ENCODE peak calls at places on chromosomes 6 and 20, in eight cellular contexts. One of them, this sample, is unnamed.
A peak's percentile ranks its signal among the peaks of the same experiment; 100 is the strongest.

GRCh38 chr20:34516874-34517542 is 786 bp downstream of the DYNLRB1 start:
- DNase-seq in K562: no peak
- DNase-seq in adrenal gland: no peak
- DNase-seq in vagina: no peak
- DNase-seq in breast epithelium: no peak
- DNase-seq in A549: no peak
- DNase-seq in body of pancreas: no peak
- DNase-seq in HCT116: no peak
- DNase-seq in this sample: no peak

GRCh38 chr6:88263591-88263990 is 97.4 kb upstream of the CNR1 start:
- DNase-seq in vagina: no peak
- DNase-seq in body of pancreas: no peak
- DNase-seq in K562: no peak
- DNase-seq in HCT116: no peak
- DNase-seq in breast epithelium: no peak
- DNase-seq in A549: no peak
- DNase-seq in adrenal gland: no peak
- DNase-seq in this sample: no peak

GRCh38 chr6:139134817-139135577 is at the start of gene HECA:
- DNase-seq in vagina: peak; percentile 99
- DNase-seq in adrenal gland: peak; percentile 99
- DNase-seq in K562: peak; percentile 100
- DNase-seq in HCT116: peak; percentile 88
- DNase-seq in body of pancreas: peak; percentile 98
- DNase-seq in A549: peak; percentile 91
- DNase-seq in breast epithelium: peak; percentile 97
- DNase-seq in this sample: peak; percentile 99

GRCh38 chr6:3749991-3750323 is 1.6 kb downstream of the PXDC1 start:
- DNase-seq in vagina: no peak
- DNase-seq in A549: no peak
- DNase-seq in body of pancreas: peak; percentile 65
- DNase-seq in adrenal gland: peak; percentile 38
- DNase-seq in K562: peak; percentile 30
- DNase-seq in breast epithelium: peak; percentile 72
- DNase-seq in HCT116: no peak
- DNase-seq in this sample: peak; percentile 57

GRCh38 chr6:24140572-24140971 is 14.6 kb downstream of the NRSN1 start:
- DNase-seq in vagina: no peak
- DNase-seq in A549: no peak
- DNase-seq in body of pancreas: no peak
- DNase-seq in adrenal gland: no peak
- DNase-seq in HCT116: no peak
- DNase-seq in breast epithelium: peak; percentile 23
- DNase-seq in K562: no peak
- DNase-seq in this sample: peak; percentile 6

GRCh38 chr6:1321715-1322114 is 9.8 kb downstream of the FOXQ1 start:
- DNase-seq in vagina: no peak
- DNase-seq in breast epithelium: no peak
- DNase-seq in A549: no peak
- DNase-seq in adrenal gland: no peak
- DNase-seq in body of pancreas: no peak
- DNase-seq in HCT116: no peak
- DNase-seq in K562: no peak
- DNase-seq in this sample: no peak

GRCh38 chr20:57902478-57902877 is 192.7 kb upstream of the PMEPA1 start:
- DNase-seq in body of pancreas: no peak
- DNase-seq in breast epithelium: no peak
- DNase-seq in A549: no peak
- DNase-seq in vagina: no peak
- DNase-seq in adrenal gland: no peak
- DNase-seq in HCT116: no peak
- DNase-seq in K562: no peak
- DNase-seq in this sample: no peak

GRCh38 chr6:89297695-89298351 is 17.3 kb downstream of the GABRR2 start:
- DNase-seq in A549: peak; percentile 76
- DNase-seq in K562: peak; percentile 67
- DNase-seq in HCT116: peak; percentile 94
- DNase-seq in adrenal gland: no peak
- DNase-seq in body of pancreas: no peak
- DNase-seq in breast epithelium: peak; percentile 77
- DNase-seq in vagina: no peak
- DNase-seq in this sample: no peak

GRCh38 chr6:14857501-14857900 is 388.4 kb upstream of the JARID2 start:
- DNase-seq in body of pancreas: no peak
- DNase-seq in adrenal gland: no peak
- DNase-seq in A549: no peak
- DNase-seq in breast epithelium: no peak
- DNase-seq in vagina: no peak
- DNase-seq in K562: no peak
- DNase-seq in HCT116: no peak
- DNase-seq in this sample: peak; percentile 9

GRCh38 chr20:59004493-59004762 is 2.6 kb downstream of the CTSZ start:
- DNase-seq in breast epithelium: no peak
- DNase-seq in HCT116: no peak
- DNase-seq in body of pancreas: no peak
- DNase-seq in A549: no peak
- DNase-seq in vagina: no peak
- DNase-seq in K562: no peak
- DNase-seq in adrenal gland: peak; percentile 47
- DNase-seq in this sample: peak; percentile 24

GRCh38 chr20:61849822-61850221 is 215.9 kb downstream of the TAF4 start:
- DNase-seq in adrenal gland: no peak
- DNase-seq in breast epithelium: no peak
- DNase-seq in HCT116: no peak
- DNase-seq in K562: no peak
- DNase-seq in body of pancreas: no peak
- DNase-seq in A549: no peak
- DNase-seq in vagina: no peak
- DNase-seq in this sample: no peak

GRCh38 chr6:137877113-137877512 is 10.1 kb downstream of the TNFAIP3 start:
- DNase-seq in body of pancreas: no peak
- DNase-seq in HCT116: no peak
- DNase-seq in breast epithelium: no peak
- DNase-seq in K562: no peak
- DNase-seq in vagina: no peak
- DNase-seq in A549: no peak
- DNase-seq in adrenal gland: no peak
- DNase-seq in this sample: no peak

GRCh38 chr6:137878070-137878809 is 11.2 kb downstream of the TNFAIP3 start:
- DNase-seq in breast epithelium: no peak
- DNase-seq in vagina: no peak
- DNase-seq in K562: no peak
- DNase-seq in adrenal gland: no peak
- DNase-seq in A549: no peak
- DNase-seq in HCT116: no peak
- DNase-seq in body of pancreas: no peak
- DNase-seq in this sample: no peak

GRCh38 chr6:137875606-137876005 is 8.5 kb downstream of the TNFAIP3 start:
- DNase-seq in adrenal gland: no peak
- DNase-seq in HCT116: no peak
- DNase-seq in breast epithelium: no peak
- DNase-seq in A549: no peak
- DNase-seq in K562: no peak
- DNase-seq in body of pancreas: no peak
- DNase-seq in vagina: no peak
- DNase-seq in this sample: no peak

GRCh38 chr6:137874204-137875001 is 7.3 kb downstream of the TNFAIP3 start:
- DNase-seq in breast epithelium: no peak
- DNase-seq in K562: no peak
- DNase-seq in HCT116: no peak
- DNase-seq in adrenal gland: no peak
- DNase-seq in vagina: no peak
- DNase-seq in body of pancreas: no peak
- DNase-seq in A549: peak; percentile 31
- DNase-seq in this sample: no peak

GRCh38 chr6:137876547-137876946 is 9.5 kb downstream of the TNFAIP3 start:
- DNase-seq in K562: no peak
- DNase-seq in A549: no peak
- DNase-seq in HCT116: no peak
- DNase-seq in body of pancreas: no peak
- DNase-seq in breast epithelium: no peak
- DNase-seq in adrenal gland: no peak
- DNase-seq in vagina: no peak
- DNase-seq in this sample: no peak
- H3K4me1 ChIP-seq in K562: peaks cover 6% of the 10 kb centered on the region
- H3K4me1 ChIP-seq in A549: peaks cover 21% of the 10 kb centered on the region
- H3K4me1 ChIP-seq in HCT116: no peaks in the 10 kb centered on the region
- H3K4me1 ChIP-seq in body of pancreas: peaks cover 27% of the 10 kb centered on the region
- H3K4me1 ChIP-seq in breast epithelium: no peaks in the 10 kb centered on the region
- H3K4me1 ChIP-seq in adrenal gland: peaks cover 29% of the 10 kb centered on the region
- H3K4me1 ChIP-seq in vagina: peaks cover 26% of the 10 kb centered on the region
- H3K4me1 ChIP-seq in this sample: peaks cover 40% of the 10 kb centered on the region

GRCh38 chr6:6758546-6758914 is 170.0 kb downstream of the LY86 start:
- DNase-seq in breast epithelium: no peak
- DNase-seq in body of pancreas: no peak
- DNase-seq in K562: no peak
- DNase-seq in HCT116: no peak
- DNase-seq in adrenal gland: no peak
- DNase-seq in A549: no peak
- DNase-seq in vagina: no peak
- DNase-seq in this sample: no peak
- H3K27ac ChIP-seq in breast epithelium: peak overlapping the region; percentile 72
- H3K27ac ChIP-seq in body of pancreas: peak overlapping the region; percentile 27
- H3K27ac ChIP-seq in K562: no peak overlapping the region
- H3K27ac ChIP-seq in HCT116: no peak overlapping the region
- H3K27ac ChIP-seq in adrenal gland: no peak overlapping the region
- H3K27ac ChIP-seq in A549: no peak overlapping the region
- H3K27ac ChIP-seq in vagina: no peak overlapping the region
- H3K27ac ChIP-seq in this sample: peak overlapping the region; percentile 86

GRCh38 chr6:44273617-44274016 is 3.4 kb downstream of the TMEM151B start:
- DNase-seq in A549: no peak
- DNase-seq in K562: no peak
- DNase-seq in breast epithelium: no peak
- DNase-seq in HCT116: no peak
- DNase-seq in vagina: no peak
- DNase-seq in body of pancreas: no peak
- DNase-seq in adrenal gland: no peak
- DNase-seq in this sample: no peak

GRCh38 chr6:44272999-44273566 is 2.8 kb downstream of the TMEM151B start:
- DNase-seq in vagina: no peak
- DNase-seq in HCT116: no peak
- DNase-seq in breast epithelium: no peak
- DNase-seq in A549: no peak
- DNase-seq in body of pancreas: no peak
- DNase-seq in adrenal gland: no peak
- DNase-seq in K562: no peak
- DNase-seq in this sample: no peak

GRCh38 chr6:44275749-44276648 is 5.7 kb downstream of the TMEM151B start:
- DNase-seq in adrenal gland: no peak
- DNase-seq in breast epithelium: no peak
- DNase-seq in vagina: no peak
- DNase-seq in body of pancreas: no peak
- DNase-seq in HCT116: no peak
- DNase-seq in A549: no peak
- DNase-seq in K562: peak; percentile 70
- DNase-seq in this sample: peak; percentile 24

GRCh38 chr6:44276667-44277640 is 6.7 kb downstream of the TMEM151B start:
- DNase-seq in breast epithelium: no peak
- DNase-seq in adrenal gland: no peak
- DNase-seq in HCT116: no peak
- DNase-seq in A549: no peak
- DNase-seq in K562: no peak
- DNase-seq in body of pancreas: no peak
- DNase-seq in vagina: no peak
- DNase-seq in this sample: no peak

DNA sequence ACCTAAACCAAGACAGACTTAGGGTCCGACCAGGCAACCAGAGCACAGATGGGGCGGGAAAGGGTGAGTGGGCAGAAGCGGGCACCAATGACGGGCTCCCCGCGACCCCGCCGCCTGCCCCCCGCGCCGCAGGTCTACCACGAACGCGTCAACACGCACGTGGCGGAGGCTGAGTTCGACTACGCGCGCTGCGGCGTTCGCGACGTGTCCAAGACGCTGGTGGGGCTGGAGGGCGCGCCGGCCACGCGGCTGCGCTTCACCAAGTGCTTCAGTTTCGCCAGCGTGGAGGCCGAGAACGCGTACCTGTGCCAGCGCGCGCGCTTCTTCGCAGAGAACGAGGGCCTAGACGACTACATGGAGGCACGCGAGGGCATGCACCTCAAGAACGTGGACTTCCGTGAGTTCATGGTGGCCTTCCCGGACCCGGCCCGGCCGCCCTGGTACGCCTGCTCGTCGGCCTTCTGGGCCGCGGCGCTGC is 5.1 kb downstream of the TMEM151B start:
- DNase-seq in vagina: no peak
- DNase-seq in adrenal gland: no peak
- DNase-seq in breast epithelium: no peak
- DNase-seq in K562: no peak
- DNase-seq in A549: no peak
- DNase-seq in body of pancreas: no peak
- DNase-seq in HCT116: no peak
- DNase-seq in this sample: no peak
- TF ChIP-seq POLR2A in vagina: no peak
- TF ChIP-seq POLR2A in adrenal gland: no peak
- TF ChIP-seq POLR2A in breast epithelium: no peak
- TF ChIP-seq POLR2A in K562: no peak
- TF ChIP-seq POLR2A in A549: no peak
- TF ChIP-seq POLR2A in body of pancreas: no peak
- TF ChIP-seq POLR2A in HCT116: no peak
- TF ChIP-seq POLR2A in this sample: no peak

GRCh38 chr20:50916934-50917333 is 14.3 kb downstream of the ADNP start:
- DNase-seq in breast epithelium: no peak
- DNase-seq in vagina: no peak
- DNase-seq in HCT116: no peak
- DNase-seq in adrenal gland: no peak
- DNase-seq in body of pancreas: no peak
- DNase-seq in A549: no peak
- DNase-seq in K562: no peak
- DNase-seq in this sample: peak; percentile 58

GRCh38 chr20:50913976-50914375 is 17.3 kb downstream of the ADNP start:
- DNase-seq in breast epithelium: no peak
- DNase-seq in vagina: no peak
- DNase-seq in adrenal gland: no peak
- DNase-seq in K562: peak; percentile 28
- DNase-seq in body of pancreas: no peak
- DNase-seq in A549: no peak
- DNase-seq in HCT116: no peak
- DNase-seq in this sample: no peak

GRCh38 chr20:50918403-50918802 is 12.8 kb downstream of the ADNP start:
- DNase-seq in A549: no peak
- DNase-seq in K562: no peak
- DNase-seq in adrenal gland: no peak
- DNase-seq in body of pancreas: no peak
- DNase-seq in breast epithelium: no peak
- DNase-seq in vagina: no peak
- DNase-seq in HCT116: no peak
- DNase-seq in this sample: no peak

GRCh38 chr20:50915424-50915823 is 15.8 kb downstream of the ADNP start:
- DNase-seq in vagina: no peak
- DNase-seq in K562: no peak
- DNase-seq in HCT116: no peak
- DNase-seq in adrenal gland: no peak
- DNase-seq in A549: no peak
- DNase-seq in body of pancreas: no peak
- DNase-seq in breast epithelium: no peak
- DNase-seq in this sample: no peak

DNA sequence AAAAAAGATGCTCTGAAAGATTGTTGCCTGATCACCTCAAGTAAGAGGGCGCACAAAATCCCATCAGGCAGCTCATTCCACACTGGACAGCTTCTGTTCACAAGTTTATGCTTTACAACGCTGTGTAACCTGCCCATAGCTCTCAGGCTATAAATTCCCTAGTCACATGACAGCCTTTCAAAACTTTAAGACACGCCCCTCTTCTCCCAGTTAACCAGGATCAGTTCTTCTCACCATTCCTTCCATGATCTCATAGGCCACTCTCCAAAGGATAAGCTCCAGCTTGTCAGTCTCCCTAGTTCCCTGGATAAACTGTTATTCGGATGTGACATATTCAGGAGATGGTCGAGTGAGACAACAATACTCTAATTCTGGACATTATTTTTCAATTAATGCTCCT is 15.0 kb downstream of the ADNP start:
- DNase-seq in adrenal gland: no peak
- DNase-seq in vagina: no peak
- DNase-seq in breast epithelium: no peak
- DNase-seq in HCT116: no peak
- DNase-seq in K562: peak; percentile 34
- DNase-seq in A549: peak; percentile 26
- DNase-seq in body of pancreas: no peak
- DNase-seq in this sample: no peak
- H3K4me1 ChIP-seq in adrenal gland: peaks cover 86% of the 10 kb centered on the region
- H3K4me1 ChIP-seq in vagina: peaks cover 97% of the 10 kb centered on the region
- H3K4me1 ChIP-seq in breast epithelium: no peaks in the 10 kb centered on the region
- H3K4me1 ChIP-seq in HCT116: no peaks in the 10 kb centered on the region
- H3K4me1 ChIP-seq in K562: peaks cover 7% of the 10 kb centered on the region
- H3K4me1 ChIP-seq in A549: peaks cover 53% of the 10 kb centered on the region
- H3K4me1 ChIP-seq in body of pancreas: peaks cover 69% of the 10 kb centered on the region
- H3K4me1 ChIP-seq in this sample: peaks cover 27% of the 10 kb centered on the region

This sample was measured in thyroid gland.